ENCODE peak calls at places on chromosomes 12 and 14, in five cellular contexts. P, A, W, L and B are unnamed samples.

GRCh38 chr14:61565836-61566536 is 129.3 kb upstream of the HIF1A start:
- DNase-seq in W (no peak), A (peak; percentile 97), L (no peak), P (no peak), B (no peak)

GRCh38 chr12:47073951-47074350 is 5.5 kb upstream of the PCED1B start:
- DNase-seq in P (no peak), W (no peak), L (no peak), A (no peak), B (no peak)

GRCh38 chr12:124442772-124443445 is 124.5 kb downstream of the NCOR2 start:
- DNase-seq in P (no peak), A (no peak), W (no peak), L (no peak), B (no peak)

GRCh38 chr12:109640961-109641360 is 67.4 kb downstream of the MVK start:
- DNase-seq in L (no peak), A (no peak), W (no peak), P (no peak), B (no peak)

GRCh38 chr12:42426733-42427132 is 100.8 kb downstream of the PPHLN1 start:
- DNase-seq in L (no peak), W (no peak), P (no peak), A (peak; percentile 74), B (no peak)

GRCh38 chr12:4604684-4605193 is 42.7 kb downstream of the DYRK4 start:
- DNase-seq in W (peak; percentile 63), P (peak; percentile 72), L (peak; percentile 59), A (peak; percentile 83), B (peak; percentile 44)

GRCh38 chr12:116761499-116761898 is 23.4 kb downstream of the RNFT2 start:
- DNase-seq in L (no peak), P (no peak), A (no peak), W (no peak), B (no peak)

GRCh38 chr12:14239350-14239934 is 126.0 kb upstream of the ATF7IP start:
- DNase-seq in L (no peak), P (peak; percentile 94), A (peak; percentile 63), W (no peak), B (no peak)

GRCh38 chr14:72619071-72619710 is 274.7 kb downstream of the DPF3 start:
- DNase-seq in P (peak; percentile 23), W (no peak), L (no peak), A (peak; percentile 27), B (no peak)

GRCh38 chr14:26281280-26281998 is 316.4 kb downstream of the NOVA1 start:
- DNase-seq in L (no peak), W (no peak), A (peak; percentile 82), P (no peak), B (no peak)

GRCh38 chr12:83784298-83784890 is 1097.7 kb downstream of the TMTC2 start:
- DNase-seq in A (peak; percentile 63), L (no peak), P (no peak), W (no peak), B (no peak)

GRCh38 chr12:116324684-116325664 is 47.5 kb upstream of the MED13L start:
- DNase-seq in P (no peak), W (no peak), A (no peak), L (no peak), B (no peak)

GRCh38 chr12:46390881-46391280 is 18.3 kb upstream of the SLC38A2 start:
- DNase-seq in W (no peak), P (no peak), L (no peak), A (no peak), B (no peak)

GRCh38 chr14:53306267-53306721 is 153.2 kb upstream of the DDHD1 start:
- DNase-seq in W (no peak), L (no peak), P (peak; percentile 54), A (peak; percentile 69), B (no peak)

GRCh38 chr14:28240909-28241308 is 525.7 kb upstream of the FOXG1 start:
- DNase-seq in A (no peak), L (no peak), P (no peak), W (no peak), B (no peak)

GRCh38 chr12:50182461-50182860 is 15.3 kb upstream of the CERS5 start:
- DNase-seq in W (no peak), L (no peak), A (peak; percentile 61), P (no peak), B (no peak)

GRCh38 chr12:108082506-108082905 is 46.6 kb upstream of the WSCD2 start:
- DNase-seq in A (no peak), P (no peak), W (no peak), L (no peak), B (no peak)

GRCh38 chr14:104036250-104036649 is 49.2 kb upstream of the ASPG start:
- DNase-seq in A (no peak), W (no peak), L (no peak), P (no peak), B (no peak)

GRCh38 chr14:80049055-80049454 is 162.2 kb downstream of the DIO2 start:
- DNase-seq in L (no peak), P (no peak), A (peak; percentile 17), W (no peak), B (no peak)

GRCh38 chr14:55979096-55979495 is 139.1 kb upstream of the PELI2 start:
- DNase-seq in A (no peak), L (no peak), P (peak; percentile 56), W (no peak), B (no peak)

GRCh38 chr12:100797246-100797645 is 2.7 kb downstream of the ANO4 start:
- DNase-seq in A (no peak), L (no peak), W (no peak), P (no peak), B (no peak)

GRCh38 chr12:102879144-102879763 is 37.8 kb downstream of the PAH start:
- DNase-seq in L (no peak), A (peak; percentile 75), P (peak; percentile 31), W (no peak), B (peak; percentile 63)

GRCh38 chr12:128298091-128298490 is 31.1 kb downstream of the TMEM132C start:
- DNase-seq in A (no peak), L (no peak), W (no peak), P (no peak), B (no peak)

GRCh38 chr14:33996450-33996849 is 45.6 kb upstream of the EGLN3 start:
- DNase-seq in P (no peak), L (no peak), W (no peak), A (no peak), B (no peak)

GRCh38 chr14:94278732-94279131 is 14.3 kb downstream of the SERPINA10 start:
- DNase-seq in L (no peak), A (no peak), P (no peak), W (no peak), B (no peak)

GRCh38 chr12:27351476-27351875 is 18.8 kb downstream of the BMAL2 start:
- DNase-seq in A (no peak), W (no peak), P (no peak), L (no peak), B (no peak)

GRCh38 chr12:26162174-26162573 is 33.2 kb upstream of the SSPN start:
- DNase-seq in L (no peak), W (no peak), P (no peak), A (no peak), B (no peak)

GRCh38 chr12:126772171-126772864 is 1494.7 kb upstream of the TMEM132C start:
- DNase-seq in A (peak; percentile 97), P (no peak), L (no peak), W (peak; percentile 25), B (no peak)

GRCh38 chr14:58298880-58299664 is 717 bp downstream of the ARID4A start:
- DNase-seq in P (peak; percentile 13), A (no peak), W (peak; percentile 32), L (no peak), B (no peak)

GRCh38 chr14:91302391-91302790 is 57.9 kb upstream of the GPR68 start:
- DNase-seq in A (no peak), L (no peak), W (no peak), P (no peak), B (no peak)

GRCh38 chr14:91305650-91306431 is 61.3 kb upstream of the GPR68 start:
- DNase-seq in P (no peak), L (no peak), A (no peak), W (no peak), B (no peak)

GRCh38 chr14:91306547-91306946 is 62.0 kb upstream of the GPR68 start:
- DNase-seq in W (no peak), P (no peak), L (no peak), A (no peak), B (no peak)

GRCh38 chr14:91303091-91303923 is 58.8 kb upstream of the GPR68 start:
- DNase-seq in W (peak; percentile 58), A (peak; percentile 32), L (no peak), P (peak; percentile 94), B (no peak)

DNA sequence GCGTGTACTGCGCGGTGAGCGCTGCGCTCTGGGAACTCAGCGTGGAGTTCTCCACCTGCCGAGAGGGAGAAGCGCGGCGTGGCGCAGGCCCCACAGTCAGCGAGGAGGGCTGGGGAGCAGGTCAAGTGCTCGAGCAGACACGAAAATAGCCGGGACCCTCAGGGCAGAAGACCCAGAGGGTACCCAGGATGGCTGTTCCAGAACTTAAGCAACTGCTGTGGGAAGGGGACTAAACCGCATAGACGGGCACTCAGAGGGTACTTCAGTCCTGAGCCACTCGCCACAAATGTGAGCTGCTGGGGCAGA is 59.4 kb upstream of the GPR68 start:
- DNase-seq in L (no peak), P (no peak), W (no peak), A (no peak), B (no peak)
- H3K36me3 ChIP-seq in L (peaks cover 95% of the 10 kb centered on the region), P (no peaks in the 10 kb centered on the region), W (peaks cover 97% of the 10 kb centered on the region), A (peaks cover 18% of the 10 kb centered on the region), B (no peaks in the 10 kb centered on the region)

GRCh38 chr14:74962493-74962892 is 7.1 kb upstream of the PGF start:
- DNase-seq in P (no peak), A (no peak), L (no peak), W (no peak), B (no peak)

GRCh38 chr14:74961238-74961911 is 6.0 kb upstream of the PGF start:
- DNase-seq in W (no peak), A (no peak), P (no peak), L (no peak), B (no peak)

GRCh38 chr14:74960702-74961101 is 5.3 kb upstream of the PGF start:
- DNase-seq in A (no peak), L (no peak), P (no peak), W (no peak), B (no peak)

GRCh38 chr14:74963178-74963704 is 7.8 kb upstream of the PGF start:
- DNase-seq in P (no peak), L (no peak), A (no peak), W (no peak), B (no peak)

DNA sequence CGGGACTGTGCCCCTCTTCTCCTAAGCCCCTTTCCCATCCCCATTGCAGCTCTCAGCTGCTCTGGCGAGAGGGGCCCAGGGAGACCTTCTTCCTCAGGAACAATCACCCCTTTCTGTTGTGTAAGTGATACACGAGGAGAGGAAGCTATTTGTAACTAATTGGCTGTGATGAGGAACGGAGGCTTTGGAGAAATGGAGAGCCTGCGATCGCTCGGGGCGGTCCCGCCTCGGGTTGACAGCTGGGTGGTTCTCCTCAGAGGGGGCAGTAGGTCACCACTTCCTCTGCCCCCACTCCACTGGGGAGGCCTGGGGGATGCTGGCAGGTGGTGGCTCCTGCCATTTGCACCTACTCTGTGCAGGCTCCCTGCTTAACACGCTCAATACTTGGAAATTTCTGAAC is 6.7 kb upstream of the PGF start:
- DNase-seq in W (no peak), A (no peak), P (no peak), L (no peak), B (no peak)
- H3K4me3 ChIP-seq in W (no peak overlapping the region), A (no peak overlapping the region), P (no peak overlapping the region), L (no peak overlapping the region), B (no peak overlapping the region)

GRCh38 chr12:99079811-99080210 is 434.7 kb downstream of the APAF1 start:
- DNase-seq in L (no peak), W (no peak), A (no peak), P (no peak), B (no peak)
- H3K36me3 ChIP-seq in L (no peaks in the 10 kb centered on the region), W (no peaks in the 10 kb centered on the region), A (no peaks in the 10 kb centered on the region), P (no peaks in the 10 kb centered on the region), B (no peaks in the 10 kb centered on the region)

GRCh38 chr12:105330938-105331804 is 680 bp downstream of the C12orf75 start:
- DNase-seq in A (peak; percentile 19), W (peak; percentile 44), L (no peak), P (peak; percentile 37), B (no peak)
- H3K4me3 ChIP-seq in A (peak overlapping the region; percentile 86), W (peak overlapping the region; percentile 80), L (peak overlapping the region; percentile 62), P (peak overlapping the region; percentile 60), B (peak overlapping the region; percentile 95)